ENCODE peak calls at places on chromosomes 2 and 18, in five cellular contexts. J is astrocyte of the spinal cord, V is Right ventricle myocardium superior, E is NCI-H774, N is activated B cell treated with CpG ODN at 0.5 μM for 24 hours. M is an unnamed sample.

GRCh38 chr2:4715065-4715464 is 977.1 kb upstream of the SOX11 start:
- DNase-seq in J (no peak), V (no peak), E (no peak), N (no peak), M (no peak)

GRCh38 chr2:160491922-160492371 is 1.7 kb downstream of the RBMS1 start:
- DNase-seq in J (peak), V (no peak), E (no peak), N (no peak), M (no peak)

GRCh38 chr2:159714586-159714930 is 2.3 kb downstream of the MARCHF7 start:
- DNase-seq in J (no peak), V (no peak), E (no peak), N (no peak), M (no peak)

GRCh38 chr2:241017228-241017940 is 19.0 kb downstream of the SNED1 start:
- DNase-seq in J (no peak), V (peak), E (no peak), N (no peak), M (peak)

GRCh38 chr2:118371500-118371899 is 283.2 kb downstream of the INSIG2 start:
- DNase-seq in J (peak), V (no peak), E (no peak), N (no peak), M (no peak)

GRCh38 chr18:32730620-32731021 is 42.2 kb downstream of the KLHL14 start:
- DNase-seq in J (peak), V (no peak), E (peak), N (no peak), M (no peak)

GRCh38 chr2:134706587-134707329 is 12.0 kb downstream of the TMEM163 start:
- DNase-seq in J (no peak), V (no peak), E (no peak), N (no peak), M (no peak)

GRCh38 chr2:12819721-12820120 is 103.0 kb downstream of the TRIB2 start:
- DNase-seq in J (peak), V (no peak), E (no peak), N (no peak), M (no peak)

GRCh38 chr2:167331636-167332232 is 443.5 kb downstream of the XIRP2 start:
- DNase-seq in J (no peak), V (no peak), E (no peak), N (no peak), M (no peak)

GRCh38 chr2:239908308-239908707 is 116.8 kb downstream of the NDUFA10 start:
- DNase-seq in J (no peak), V (peak), E (no peak), N (no peak), M (no peak)

GRCh38 chr2:31886700-31887099 is 124.1 kb downstream of the MEMO1 start:
- DNase-seq in J (no peak), V (no peak), E (no peak), N (no peak), M (no peak)

GRCh38 chr2:211836409-211836808 is 702.2 kb downstream of the ERBB4 start:
- DNase-seq in J (no peak), V (no peak), E (peak), N (no peak), M (no peak)

GRCh38 chr2:26465981-26466471 is 11.9 kb downstream of the OTOF start:
- DNase-seq in J (no peak), V (no peak), E (no peak), N (no peak), M (peak)

GRCh38 chr2:28269019-28269784 is 123.5 kb upstream of the FOSL2 start:
- DNase-seq in J (peak), V (no peak), E (no peak), N (no peak), M (no peak)

GRCh38 chr2:133977385-133977784 is 276.5 kb upstream of the MGAT5 start:
- DNase-seq in J (no peak), V (no peak), E (no peak), N (no peak), M (no peak)

GRCh38 chr2:86035883-86036789 is 69.5 kb downstream of the POLR1A start:
- DNase-seq in J (peak), V (peak), E (peak), N (peak), M (peak)

GRCh38 chr2:113061896-113062770 is 3.1 kb downstream of the IL36RN start:
- DNase-seq in J (no peak), V (no peak), E (no peak), N (no peak), M (no peak)

GRCh38 chr2:160989778-160990177 is 170.4 kb upstream of the TANK start:
- DNase-seq in J (no peak), V (no peak), E (no peak), N (no peak), M (no peak)

GRCh38 chr18:38427234-38427633 is 861.6 kb upstream of the CELF4 start:
- DNase-seq in J (no peak), V (no peak), E (peak), N (no peak), M (no peak)

GRCh38 chr2:2597712-2598111 is 266.6 kb upstream of the MYT1L start:
- DNase-seq in J (no peak), V (no peak), E (no peak), N (no peak), M (no peak)

GRCh38 chr2:169222665-169223064 is 139.7 kb downstream of the LRP2 start:
- DNase-seq in J (no peak), V (no peak), E (no peak), N (no peak), M (no peak)

GRCh38 chr2:157587576-157587975 is 41.1 kb downstream of the ACVR1C start:
- DNase-seq in J (no peak), V (no peak), E (peak), N (no peak), M (no peak)

GRCh38 chr18:69898241-69898861 is 49.3 kb downstream of the CD226 start:
- DNase-seq in J (peak), V (no peak), E (no peak), N (no peak), M (no peak)

GRCh38 chr18:22676423-22676822 is 256.7 kb upstream of the RBBP8 start:
- DNase-seq in J (no peak), V (no peak), E (no peak), N (no peak), M (no peak)

GRCh38 chr18:45839415-45840395 is 14.2 kb downstream of the SIGLEC15 start:
- DNase-seq in J (peak), V (no peak), E (no peak), N (no peak), M (no peak)

M was measured in Right ventricle myocardium inferior.